ENCODE peak calls at places on chromosomes 7 and 10, in seven cellular contexts. M is fibroblast of lung, K is Peyer's patch, J is K562, F is brain microvascular endothelial cell, X is cardiac muscle cell, I is psoas muscle. Q is an unnamed sample.

GRCh38 chr7:30312186-30312585 is 27.8 kb downstream of the ZNRF2 start:
- DNase-seq in M (no peak), K (no peak), J (no peak), F (no peak), X (no peak), I (no peak), Q (no peak)

GRCh38 chr10:11828682-11829284 is 5.6 kb downstream of the PROSER2 start:
- DNase-seq in M (no peak), K (no peak), J (no peak), F (no peak), X (no peak), I (no peak), Q (no peak)

GRCh38 chr10:118277871-118278270 is 64.3 kb downstream of the FAM204A start:
- DNase-seq in M (no peak), K (no peak), J (no peak), F (no peak), X (no peak), I (no peak), Q (no peak)

GRCh38 chr7:137592232-137592896 is 248.8 kb upstream of the PTN start:
- DNase-seq in M (peak; percentile 84), K (peak; percentile 48), J (peak; percentile 51), F (peak; percentile 81), X (peak; percentile 88), I (peak; percentile 40), Q (peak; percentile 74)

GRCh38 chr10:70247360-70247759 is 14.1 kb upstream of the PPA1 start:
- DNase-seq in M (no peak), K (no peak), J (peak; percentile 5), F (no peak), X (no peak), I (no peak), Q (no peak)

GRCh38 chr10:58870070-58870469 is 306.4 kb upstream of the PHYHIPL start:
- DNase-seq in M (no peak), K (no peak), J (no peak), F (no peak), X (no peak), I (no peak), Q (no peak)

GRCh38 chr10:97781541-97782331 is 9.9 kb upstream of the SFRP5 start:
- DNase-seq in M (no peak), K (no peak), J (no peak), F (no peak), X (no peak), I (no peak), Q (no peak)

GRCh38 chr10:113362645-113363091 is 190.2 kb upstream of the HABP2 start:
- DNase-seq in M (no peak), K (no peak), J (no peak), F (no peak), X (peak; percentile 37), I (no peak), Q (peak; percentile 41)

GRCh38 chr10:11881028-11881476 is 57.9 kb downstream of the PROSER2 start:
- DNase-seq in M (no peak), K (no peak), J (no peak), F (no peak), X (no peak), I (no peak), Q (no peak)

GRCh38 chr7:4682621-4683042 is 537 bp downstream of the FOXK1 start:
- DNase-seq in M (peak; percentile 55), K (peak; percentile 77), J (peak; percentile 44), F (no peak), X (peak; percentile 52), I (peak; percentile 77), Q (peak; percentile 44)

GRCh38 chr7:157228864-157229422 is 90.2 kb downstream of the UBE3C start:
- DNase-seq in M (peak; percentile 40), K (no peak), J (no peak), F (peak; percentile 42), X (peak; percentile 36), I (no peak), Q (peak; percentile 20)

GRCh38 chr7:129363-130221 is 62.8 kb upstream of the FAM20C start:
- DNase-seq in M (peak; percentile 73), K (no peak), J (no peak), F (no peak), X (peak; percentile 81), I (no peak), Q (no peak)

GRCh38 chr10:21021843-21022594 is 124.9 kb upstream of the NEBL start:
- DNase-seq in M (no peak), K (no peak), J (peak; percentile 11), F (no peak), X (peak; percentile 93), I (no peak), Q (peak; percentile 19)

GRCh38 chr7:3157541-3158287 is 114.0 kb upstream of the CARD11 start:
- DNase-seq in M (no peak), K (no peak), J (no peak), F (peak; percentile 18), X (peak; percentile 52), I (no peak), Q (no peak)

GRCh38 chr10:74825371-74826141 is 844 bp upstream of the KAT6B start:
- DNase-seq in M (no peak), K (peak; percentile 70), J (no peak), F (no peak), X (no peak), I (no peak), Q (no peak)

GRCh38 chr10:118116555-118117311 is 70.0 kb upstream of the RAB11FIP2 start:
- DNase-seq in M (no peak), K (no peak), J (no peak), F (no peak), X (no peak), I (no peak), Q (no peak)

GRCh38 chr10:102752934-102753664 is 9.4 kb downstream of the WBP1L start:
- DNase-seq in M (peak; percentile 76), K (no peak), J (no peak), F (peak; percentile 71), X (peak; percentile 81), I (no peak), Q (peak; percentile 61)

GRCh38 chr7:126791306-126791705 is 461.4 kb downstream of the GRM8 start:
- DNase-seq in M (no peak), K (no peak), J (no peak), F (no peak), X (no peak), I (no peak), Q (peak; percentile 55)

GRCh38 chr10:129945031-129945430 is 19.0 kb downstream of the EBF3 start:
- DNase-seq in M (no peak), K (no peak), J (no peak), F (no peak), X (no peak), I (no peak), Q (no peak)

GRCh38 chr10:103510046-103510685 is 16.7 kb downstream of the NEURL1 start:
- DNase-seq in M (no peak), K (peak; percentile 35), J (no peak), F (no peak), X (no peak), I (no peak), Q (no peak)

GRCh38 chr10:9762966-9763656 is 1254.6 kb upstream of the CELF2 start:
- DNase-seq in M (peak; percentile 93), K (no peak), J (no peak), F (peak; percentile 91), X (peak; percentile 91), I (no peak), Q (peak; percentile 51)

GRCh38 chr10:22581453-22581852 is 132.9 kb downstream of the PIP4K2A start:
- DNase-seq in M (no peak), K (no peak), J (no peak), F (no peak), X (no peak), I (no peak), Q (no peak)

GRCh38 chr10:22579826-22580225 is 134.6 kb downstream of the PIP4K2A start:
- DNase-seq in M (no peak), K (no peak), J (no peak), F (no peak), X (no peak), I (no peak), Q (no peak)

GRCh38 chr10:22588462-22588861 is 125.9 kb downstream of the PIP4K2A start:
- DNase-seq in M (no peak), K (no peak), J (no peak), F (no peak), X (no peak), I (no peak), Q (no peak)

GRCh38 chr10:22580711-22581110 is 133.7 kb downstream of the PIP4K2A start:
- DNase-seq in M (no peak), K (no peak), J (no peak), F (no peak), X (no peak), I (no peak), Q (no peak)

GRCh38 chr10:22583683-22584082 is 130.7 kb downstream of the PIP4K2A start:
- DNase-seq in M (no peak), K (no peak), J (no peak), F (no peak), X (no peak), I (no peak), Q (no peak)
- H3K36me3 ChIP-seq in M (peaks cover 1% of the 10 kb centered on the region), K (no peaks in the 10 kb centered on the region), J (peaks cover 77% of the 10 kb centered on the region), F (peaks cover 2% of the 10 kb centered on the region), X (no peaks in the 10 kb centered on the region), I (peaks cover 2% of the 10 kb centered on the region), Q (peaks cover 3% of the 10 kb centered on the region)

GRCh38 chr7:102974366-102975236 is 61.8 kb downstream of the LRRC17 start:
- DNase-seq in M (no peak), K (no peak), J (peak; percentile 63), F (no peak), X (no peak), I (no peak), Q (no peak)
- TF ChIP-seq CTCF in M (no peak), K (no peak), J (peak; percentile 60), F (no peak), X (peak; percentile 14), I (no peak), Q (no peak)

GRCh38 chr7:44387427-44387826 is 62.0 kb upstream of the CAMK2B start:
- DNase-seq in M (no peak), K (no peak), J (no peak), F (no peak), X (no peak), I (no peak), Q (no peak)
- H3K36me3 ChIP-seq in M (peaks cover 16% of the 10 kb centered on the region), K (no peaks in the 10 kb centered on the region), J (peaks cover 72% of the 10 kb centered on the region), F (peaks cover 24% of the 10 kb centered on the region), X (peaks cover 12% of the 10 kb centered on the region), I (peaks cover 6% of the 10 kb centered on the region), Q (peaks cover 29% of the 10 kb centered on the region)

GRCh38 chr10:88315746-88316145 is 267.4 kb downstream of the RNLS start:
- DNase-seq in M (no peak), K (no peak), J (no peak), F (no peak), X (no peak), I (no peak), Q (peak; percentile 27)

GRCh38 chr10:88317099-88317498 is 266.0 kb downstream of the RNLS start:
- DNase-seq in M (no peak), K (no peak), J (no peak), F (no peak), X (no peak), I (no peak), Q (no peak)

GRCh38 chr10:88316292-88316861 is 266.7 kb downstream of the RNLS start:
- DNase-seq in M (no peak), K (no peak), J (no peak), F (no peak), X (no peak), I (no peak), Q (no peak)

GRCh38 chr10:88319960-88320517 is 263.1 kb downstream of the RNLS start:
- DNase-seq in M (no peak), K (no peak), J (no peak), F (no peak), X (no peak), I (no peak), Q (no peak)

DNA sequence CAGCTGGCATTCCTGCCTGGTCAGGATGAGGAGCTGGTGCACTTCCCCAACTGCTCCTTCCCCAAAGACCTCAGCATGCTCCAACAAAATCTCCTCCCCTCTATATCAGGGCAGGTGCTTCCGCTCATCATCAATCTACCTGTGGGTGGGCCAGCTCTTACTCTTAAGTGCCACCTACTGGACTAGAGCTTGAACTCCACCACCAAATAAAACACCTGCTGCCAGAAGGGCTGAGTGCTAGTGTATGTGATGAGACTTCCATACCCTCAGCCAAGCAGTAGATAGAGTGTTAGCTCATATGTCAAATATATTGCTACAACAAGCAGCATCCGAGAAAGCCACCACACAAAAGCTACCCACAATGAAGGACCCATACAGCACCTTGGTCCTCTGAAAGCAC is 264.3 kb downstream of the RNLS start:
- DNase-seq in M (peak; percentile 2), K (no peak), J (no peak), F (no peak), X (no peak), I (no peak), Q (peak; percentile 12)
- TF ChIP-seq CTCF in M (peak; percentile 9), K (no peak), J (peak; percentile 12), F (peak; percentile 48), X (no peak), I (peak; percentile 20), Q (peak; percentile 26)